ENCODE peak calls at places on chromosomes 13 and 19, in nine cellular contexts. A is NCI-H345; J is AG10803; B is heart right ventricle; E is activated gamma-delta T cell treated with anti-CD3 and anti-CD28 coated beads, Interleukin-2, amount 50 U/mL, for 16 hours; T is A549; F is activated naive CD8-positive, alpha-beta T cell treated with anti-CD3 and anti-CD28 coated beads for 36 hours; V is mesendoderm; W is left colon. Q is an unnamed sample.

GRCh38 chr13:24068472-24068871 is 92.0 kb upstream of the SPATA13 start:
- DNase-seq in A (no peak), J (no peak), B (no peak), E (no peak), T (no peak), F (no peak), V (no peak), W (no peak), Q (no peak)

GRCh38 chr13:59488436-59488835 is 675.3 kb downstream of the DIAPH3 start:
- DNase-seq in A (no peak), J (no peak), B (no peak), E (no peak), T (no peak), F (no peak), V (no peak), W (no peak), Q (no peak)

GRCh38 chr19:56301152-56301551 is 13.5 kb downstream of the ZSCAN5A start:
- DNase-seq in A (no peak), J (no peak), B (no peak), E (no peak), T (no peak), F (no peak), V (peak), W (no peak), Q (no peak)

GRCh38 chr13:106568225-106569003 is 477 bp upstream of the ARGLU1 start:
- DNase-seq in A (no peak), J (no peak), B (no peak), E (no peak), T (no peak), F (no peak), V (no peak), W (no peak), Q (no peak)

GRCh38 chr13:52862358-52863206 is 14.1 kb upstream of the PCDH8 start:
- DNase-seq in A (no peak), J (no peak), B (no peak), E (no peak), T (peak), F (no peak), V (peak), W (peak), Q (peak)

GRCh38 chr13:97978661-97979450 is 25.4 kb downstream of the IPO5 start:
- DNase-seq in A (no peak), J (peak), B (no peak), E (no peak), T (no peak), F (no peak), V (peak), W (no peak), Q (no peak)

GRCh38 chr13:114285166-114285808 is 3.9 kb downstream of the UPF3A start:
- DNase-seq in A (no peak), J (peak), B (no peak), E (no peak), T (no peak), F (no peak), V (no peak), W (no peak), Q (no peak)

GRCh38 chr13:112587767-112588489 is at the start of gene TUBGCP3:
- DNase-seq in A (peak), J (peak), B (peak), E (peak), T (peak), F (peak), V (peak), W (peak), Q (peak)

GRCh38 chr13:66618702-66619101 is 611.4 kb downstream of the PCDH9 start:
- DNase-seq in A (peak), J (peak), B (no peak), E (no peak), T (peak), F (no peak), V (peak), W (no peak), Q (no peak)

GRCh38 chr13:59890064-59890463 is 273.7 kb downstream of the DIAPH3 start:
- DNase-seq in A (no peak), J (peak), B (no peak), E (no peak), T (no peak), F (no peak), V (no peak), W (no peak), Q (no peak)

GRCh38 chr13:44431150-44431549 is 57.5 kb downstream of the SERP2 start:
- DNase-seq in A (no peak), J (no peak), B (no peak), E (no peak), T (peak), F (no peak), V (peak), W (peak), Q (no peak)

GRCh38 chr13:110812111-110812868 is 98.8 kb downstream of the ING1 start:
- DNase-seq in A (no peak), J (peak), B (no peak), E (no peak), T (no peak), F (no peak), V (peak), W (no peak), Q (no peak)

GRCh38 chr13:99322297-99323103 is 15.3 kb upstream of the GPR183 start:
- DNase-seq in A (no peak), J (peak), B (no peak), E (no peak), T (no peak), F (peak), V (peak), W (no peak), Q (no peak)

Q was measured in stomach.